ENCODE peak calls at places on chromosomes 11 and 22, in six cellular contexts. D is T-helper 2 cell, K is right lobe of liver, P is NCI-H1436, L is GM03348, M is dorsolateral prefrontal cortex. B is an unnamed sample.

GRCh38 chr11:130390071-130390758 is 38.2 kb downstream of the ADAMTS8 start:
- DNase-seq in M (no peak), L (peak; percentile 81), K (no peak), P (no peak), D (no peak), B (no peak)

GRCh38 chr11:127392575-127392974 is 392.0 kb upstream of the KIRREL3 start:
- DNase-seq in D (no peak), P (no peak), L (no peak), K (no peak), M (no peak), B (no peak)

GRCh38 chr11:8225589-8226036 is 38.1 kb downstream of the LMO1 start:
- DNase-seq in K (peak; percentile 71), M (peak; percentile 81), L (peak; percentile 89), P (peak; percentile 65), D (peak; percentile 30), B (peak; percentile 73)

GRCh38 chr11:2740275-2740940 is 40.6 kb upstream of the KCNQ1OT1 start:
- DNase-seq in L (no peak), D (no peak), P (no peak), K (no peak), M (no peak), B (no peak)

GRCh38 chr11:35272391-35272821 is 133.4 kb downstream of the CD44 start:
- DNase-seq in D (peak; percentile 78), P (no peak), L (no peak), M (no peak), K (no peak), B (no peak)

GRCh38 chr22:38202437-38203089 is 769 bp downstream of the MAFF start:
- DNase-seq in K (peak; percentile 92), P (peak; percentile 23), L (peak; percentile 83), M (peak; percentile 67), D (peak; percentile 80), B (peak; percentile 88)

GRCh38 chr11:73988227-73988626 is 5.6 kb upstream of the UCP2 start:
- DNase-seq in K (no peak), P (no peak), M (no peak), L (no peak), D (no peak), B (no peak)

GRCh38 chr11:112128483-112129121 is 35.3 kb downstream of the IL18 start:
- DNase-seq in K (no peak), M (no peak), L (peak; percentile 79), P (no peak), D (no peak), B (peak; percentile 92)

GRCh38 chr11:122077459-122077858 is 38.6 kb downstream of the BLID start:
- DNase-seq in M (no peak), P (no peak), L (no peak), K (no peak), D (no peak), B (no peak)

GRCh38 chr22:23548501-23549197 is 31.4 kb downstream of the IGLL1 start:
- DNase-seq in L (no peak), P (no peak), M (peak; percentile 24), K (no peak), D (no peak), B (no peak)

GRCh38 chr11:2890466-2891241 is 5.1 kb upstream of the CDKN1C start:
- DNase-seq in L (no peak), K (peak; percentile 82), P (peak; percentile 68), D (no peak), M (peak; percentile 49), B (peak; percentile 80)

GRCh38 chr11:74024630-74025029 is 15.7 kb upstream of the UCP3 start:
- DNase-seq in L (peak; percentile 77), M (no peak), P (no peak), K (no peak), D (peak; percentile 30), B (no peak)

GRCh38 chr11:75164318-75164827 is 13.5 kb downstream of the SLCO2B1 start:
- DNase-seq in M (no peak), L (no peak), D (no peak), K (peak; percentile 89), P (no peak), B (no peak)

GRCh38 chr11:8934735-8935478 is 2.2 kb upstream of the C11orf16 start:
- DNase-seq in P (no peak), D (no peak), L (peak; percentile 77), K (no peak), M (no peak), B (no peak)

GRCh38 chr11:115926601-115927000 is 422.4 kb upstream of the CADM1 start:
- DNase-seq in M (no peak), D (no peak), P (no peak), L (no peak), K (no peak), B (no peak)

GRCh38 chr11:134536219-134536618 is 124.2 kb upstream of the B3GAT1 start:
- DNase-seq in D (no peak), K (peak; percentile 28), L (no peak), M (no peak), P (no peak), B (peak; percentile 7)

GRCh38 chr11:121523581-121524232 is 70.9 kb upstream of the SORL1-AS1 start:
- DNase-seq in L (no peak), M (no peak), D (no peak), P (peak; percentile 22), K (no peak), B (no peak)

GRCh38 chr11:35277827-35278226 is 138.9 kb downstream of the CD44 start:
- DNase-seq in K (no peak), P (no peak), M (no peak), L (no peak), D (no peak), B (no peak)

GRCh38 chr11:9571766-9572120 is 1.7 kb upstream of the WEE1 start:
- DNase-seq in M (no peak), K (no peak), D (no peak), L (no peak), P (no peak), B (no peak)

GRCh38 chr11:128302425-128303186 is 284.8 kb downstream of the ETS1 start:
- DNase-seq in D (peak; percentile 100), L (no peak), P (no peak), K (no peak), M (no peak), B (no peak)

GRCh38 chr11:111910637-111911562 is 670 bp downstream of the CRYAB start:
- DNase-seq in P (no peak), K (no peak), L (peak; percentile 48), M (peak; percentile 82), D (no peak), B (no peak)

GRCh38 chr11:74611369-74611861 is 19.0 kb downstream of the POLD3 start:
- DNase-seq in L (peak; percentile 73), M (no peak), D (peak; percentile 46), K (no peak), P (no peak), B (no peak)

GRCh38 chr11:5712507-5712906 is 22.9 kb downstream of the TRIM22 start:
- DNase-seq in L (no peak), K (no peak), P (no peak), D (no peak), M (no peak), B (no peak)

GRCh38 chr11:122697636-122698167 is 42.2 kb downstream of the UBASH3B start:
- DNase-seq in K (no peak), D (peak; percentile 79), M (no peak), P (no peak), L (peak; percentile 24), B (no peak)